ENCODE peak calls at places on chromosome 20, in four cellular contexts. Y, K, L and X are unnamed samples.

GRCh38 chr20:34965051-34965450 is 9.4 kb downstream of the MYH7B start:
- DNase-seq in Y (no peak), K (no peak), L (no peak), X (no peak)

GRCh38 chr20:9035129-9035528 is 33.8 kb upstream of the PLCB4 start:
- DNase-seq in Y (no peak), K (no peak), L (no peak), X (no peak)

GRCh38 chr20:4722993-4723392 is 1.3 kb downstream of the PRND start:
- DNase-seq in Y (no peak), K (no peak), L (no peak), X (no peak)

GRCh38 chr20:1840865-1841553 is 54.2 kb upstream of the SIRPA start:
- DNase-seq in Y (no peak), K (no peak), L (no peak), X (no peak)

GRCh38 chr20:22825546-22825945 is 209.6 kb upstream of the SSTR4 start:
- DNase-seq in Y (no peak), K (no peak), L (no peak), X (no peak)

GRCh38 chr20:58472273-58473018 is 42.8 kb downstream of the APCDD1L start:
- DNase-seq in Y (no peak), K (no peak), L (no peak), X (no peak)

GRCh38 chr20:47281376-47281775 is 75.1 kb downstream of the ZMYND8 start:
- DNase-seq in Y (no peak), K (no peak), L (no peak), X (no peak)

GRCh38 chr20:61874421-61875068 is 191.1 kb downstream of the TAF4 start:
- DNase-seq in Y (peak; percentile 9), K (no peak), L (no peak), X (no peak)

GRCh38 chr20:50540620-50541605 is 30.7 kb downstream of the PTPN1 start:
- DNase-seq in Y (no peak), K (no peak), L (no peak), X (no peak)

GRCh38 chr20:41138527-41139226 is 1.3 kb downstream of the PLCG1 start:
- DNase-seq in Y (no peak), K (no peak), L (no peak), X (peak; percentile 42)

GRCh38 chr20:22673467-22673866 is 89.1 kb upstream of the FOXA2 start:
- DNase-seq in Y (no peak), K (no peak), L (no peak), X (no peak)

GRCh38 chr20:8215516-8215915 is 83.5 kb downstream of the PLCB1 start:
- DNase-seq in Y (no peak), K (no peak), L (no peak), X (peak; percentile 52)

GRCh38 chr20:59723607-59724456 is 119.5 kb downstream of the PHACTR3 start:
- DNase-seq in Y (no peak), K (no peak), L (no peak), X (no peak)

GRCh38 chr20:50308513-50309279 is 118.1 kb downstream of the CEBPB start:
- DNase-seq in Y (no peak), K (no peak), L (no peak), X (peak; percentile 79)

GRCh38 chr20:40654876-40655275 is 34.2 kb downstream of the MAFB start:
- DNase-seq in Y (no peak), K (no peak), L (no peak), X (no peak)

GRCh38 chr20:21902391-21902790 is 196.9 kb downstream of the PAX1 start:
- DNase-seq in Y (no peak), K (no peak), L (no peak), X (no peak)

GRCh38 chr20:41154436-41155176 is 17.3 kb downstream of the PLCG1 start:
- DNase-seq in Y (no peak), K (no peak), L (no peak), X (no peak)

GRCh38 chr20:4880051-4880450 is 121.3 kb downstream of the SLC23A2 start:
- DNase-seq in Y (no peak), K (no peak), L (no peak), X (no peak)

GRCh38 chr20:20211988-20212518 is 155.9 kb upstream of the INSM1 start:
- DNase-seq in Y (peak; percentile 91), K (no peak), L (no peak), X (no peak)

GRCh38 chr20:4130404-4131189 is 115.2 kb upstream of the RNF24 start:
- DNase-seq in Y (no peak), K (no peak), L (peak; percentile 23), X (no peak)

GRCh38 chr20:52167232-52167840 is 24.2 kb downstream of the ZFP64 start:
- DNase-seq in Y (no peak), K (no peak), L (no peak), X (no peak)

GRCh38 chr20:8424010-8424409 is 291.9 kb downstream of the PLCB1 start:
- DNase-seq in Y (no peak), K (no peak), L (no peak), X (no peak)

GRCh38 chr20:3606021-3606420 is 57.2 kb downstream of the GFRA4 start:
- DNase-seq in Y (no peak), K (no peak), L (no peak), X (no peak)

GRCh38 chr20:22984008-22984407 is 51.1 kb upstream of the SSTR4 start:
- DNase-seq in Y (no peak), K (no peak), L (no peak), X (no peak)

GRCh38 chr20:48999890-49000870 is 45.9 kb upstream of the CSE1L start:
- DNase-seq in Y (no peak), K (no peak), L (no peak), X (no peak)

GRCh38 chr20:25584905-25585704 is at the start of gene NINL:
- DNase-seq in Y (no peak), K (peak; percentile 6), L (peak; percentile 16), X (peak; percentile 75)

GRCh38 chr20:24676353-24676977 is 207.0 kb downstream of the SYNDIG1 start:
- DNase-seq in Y (no peak), K (no peak), L (no peak), X (no peak)

GRCh38 chr20:24732076-24732475 is 217.0 kb upstream of the CST7 start:
- DNase-seq in Y (no peak), K (no peak), L (no peak), X (no peak)

GRCh38 chr20:51460163-51460562 is 82.4 kb downstream of the NFATC2 start:
- DNase-seq in Y (no peak), K (no peak), L (no peak), X (no peak)

GRCh38 chr20:61442075-61442670 is 190.1 kb downstream of the CDH4 start:
- DNase-seq in Y (no peak), K (no peak), L (no peak), X (no peak)

GRCh38 chr20:46199198-46199597 is 81.1 kb downstream of the CD40 start:
- DNase-seq in Y (no peak), K (no peak), L (no peak), X (no peak)

GRCh38 chr20:32727663-32728062 is 15.6 kb downstream of the COMMD7 start:
- DNase-seq in Y (no peak), K (no peak), L (no peak), X (peak; percentile 90)

GRCh38 chr20:12984069-12984765 is 24.6 kb upstream of the SPTLC3 start:
- DNase-seq in Y (no peak), K (no peak), L (no peak), X (no peak)

GRCh38 chr20:59636791-59637370 is 32.5 kb downstream of the PHACTR3 start:
- DNase-seq in Y (no peak), K (no peak), L (no peak), X (no peak)

GRCh38 chr20:46013826-46014516 is 5.3 kb downstream of the MMP9 start:
- DNase-seq in Y (peak; percentile 51), K (peak; percentile 42), L (no peak), X (peak; percentile 52)

GRCh38 chr20:62266340-62266739 is 28.0 kb downstream of the OSBPL2 start:
- DNase-seq in Y (no peak), K (no peak), L (no peak), X (peak; percentile 4)